ENCODE peak calls at places on chromosomes 4 and X, in eight cellular contexts. One of them, this sample, is unnamed. For H3K9me3, the result is how much of the 10 kb centered on the place peaks cover.

GRCh38 chr4:172996571-172997216 is 171.9 kb upstream of the GALNT7 start:
- DNase-seq in PC-3: peak
- DNase-seq in upper lobe of right lung: no peak
- DNase-seq in GM23248: peak
- DNase-seq in neuronal stem cell: no peak
- DNase-seq in colonic mucosa: no peak
- DNase-seq in mucosa of descending colon: no peak
- DNase-seq in heart left ventricle: no peak
- DNase-seq in this sample: no peak

GRCh38 chr4:156568041-156568440 is 403.6 kb downstream of the PDGFC start:
- DNase-seq in colonic mucosa: no peak
- DNase-seq in mucosa of descending colon: no peak
- DNase-seq in PC-3: no peak
- DNase-seq in heart left ventricle: no peak
- DNase-seq in GM23248: peak
- DNase-seq in neuronal stem cell: no peak
- DNase-seq in upper lobe of right lung: no peak
- DNase-seq in this sample: no peak

GRCh38 chr4:79211490-79211889 is 114.4 kb downstream of the NAA11 start:
- DNase-seq in mucosa of descending colon: no peak
- DNase-seq in colonic mucosa: no peak
- DNase-seq in PC-3: no peak
- DNase-seq in GM23248: no peak
- DNase-seq in heart left ventricle: no peak
- DNase-seq in upper lobe of right lung: no peak
- DNase-seq in neuronal stem cell: no peak
- DNase-seq in this sample: no peak

GRCh38 chr4:189185810-189186432 is 754.8 kb upstream of the FRG1 start:
- DNase-seq in PC-3: no peak
- DNase-seq in heart left ventricle: no peak
- DNase-seq in mucosa of descending colon: no peak
- DNase-seq in neuronal stem cell: peak
- DNase-seq in GM23248: no peak
- DNase-seq in colonic mucosa: no peak
- DNase-seq in upper lobe of right lung: no peak
- DNase-seq in this sample: no peak

GRCh38 chr4:89572224-89572858 is 264.6 kb downstream of the SNCA start:
- DNase-seq in upper lobe of right lung: no peak
- DNase-seq in mucosa of descending colon: no peak
- DNase-seq in heart left ventricle: no peak
- DNase-seq in neuronal stem cell: no peak
- DNase-seq in PC-3: no peak
- DNase-seq in GM23248: no peak
- DNase-seq in colonic mucosa: no peak
- DNase-seq in this sample: no peak

GRCh38 chr4:66340286-66340893 is 670.1 kb upstream of the EPHA5 start:
- DNase-seq in heart left ventricle: no peak
- DNase-seq in mucosa of descending colon: no peak
- DNase-seq in neuronal stem cell: no peak
- DNase-seq in upper lobe of right lung: no peak
- DNase-seq in GM23248: no peak
- DNase-seq in colonic mucosa: no peak
- DNase-seq in PC-3: no peak
- DNase-seq in this sample: no peak

GRCh38 chr4:6672131-6672530 is 21.5 kb upstream of the S100P start:
- DNase-seq in PC-3: no peak
- DNase-seq in GM23248: no peak
- DNase-seq in colonic mucosa: no peak
- DNase-seq in heart left ventricle: no peak
- DNase-seq in neuronal stem cell: no peak
- DNase-seq in mucosa of descending colon: no peak
- DNase-seq in upper lobe of right lung: peak
- DNase-seq in this sample: no peak

GRCh38 chr4:3747582-3747906 is 18.6 kb upstream of the ADRA2C start:
- DNase-seq in colonic mucosa: no peak
- DNase-seq in GM23248: peak
- DNase-seq in PC-3: no peak
- DNase-seq in upper lobe of right lung: no peak
- DNase-seq in mucosa of descending colon: no peak
- DNase-seq in neuronal stem cell: no peak
- DNase-seq in heart left ventricle: no peak
- DNase-seq in this sample: no peak

GRCh38 chr4:915595-915994 is 16.5 kb downstream of the GAK start:
- DNase-seq in heart left ventricle: no peak
- DNase-seq in PC-3: no peak
- DNase-seq in upper lobe of right lung: no peak
- DNase-seq in mucosa of descending colon: no peak
- DNase-seq in GM23248: peak
- DNase-seq in colonic mucosa: no peak
- DNase-seq in neuronal stem cell: no peak
- DNase-seq in this sample: no peak

GRCh38 chr4:914531-914930 is 17.6 kb downstream of the GAK start:
- DNase-seq in PC-3: no peak
- DNase-seq in mucosa of descending colon: peak
- DNase-seq in heart left ventricle: no peak
- DNase-seq in colonic mucosa: no peak
- DNase-seq in upper lobe of right lung: no peak
- DNase-seq in GM23248: no peak
- DNase-seq in neuronal stem cell: no peak
- DNase-seq in this sample: no peak

GRCh38 chr4:912548-913279 is 19.4 kb downstream of the GAK start:
- DNase-seq in GM23248: no peak
- DNase-seq in colonic mucosa: peak
- DNase-seq in neuronal stem cell: no peak
- DNase-seq in heart left ventricle: no peak
- DNase-seq in mucosa of descending colon: peak
- DNase-seq in upper lobe of right lung: peak
- DNase-seq in PC-3: no peak
- DNase-seq in this sample: no peak

GRCh38 chr4:913280-913618 is 18.9 kb downstream of the GAK start:
- DNase-seq in colonic mucosa: no peak
- DNase-seq in PC-3: no peak
- DNase-seq in neuronal stem cell: no peak
- DNase-seq in upper lobe of right lung: peak
- DNase-seq in GM23248: no peak
- DNase-seq in heart left ventricle: no peak
- DNase-seq in mucosa of descending colon: peak
- DNase-seq in this sample: no peak

DNA sequence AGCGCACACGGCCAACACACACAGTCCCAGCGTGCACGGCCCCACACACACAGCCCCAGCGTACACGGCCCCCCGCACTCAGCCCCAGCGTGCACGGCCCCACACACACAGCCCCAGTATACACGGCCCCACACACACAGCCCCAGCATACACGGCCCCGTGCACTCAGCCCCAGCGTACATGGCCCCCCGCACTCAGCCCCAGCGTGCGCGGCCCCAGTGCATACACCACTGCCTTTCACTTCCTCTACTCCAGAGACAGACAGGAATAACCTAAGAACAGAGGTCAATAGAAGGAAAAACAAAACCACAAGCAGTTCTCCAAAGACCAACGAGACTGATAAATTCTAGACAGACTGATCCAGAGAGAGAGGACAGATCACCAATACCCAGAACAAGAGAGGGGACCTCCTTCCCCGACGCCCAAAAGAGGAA is 17.1 kb downstream of the GAK start:
- DNase-seq in mucosa of descending colon: peak
- DNase-seq in colonic mucosa: no peak
- DNase-seq in upper lobe of right lung: peak
- DNase-seq in neuronal stem cell: no peak
- DNase-seq in GM23248: no peak
- DNase-seq in heart left ventricle: no peak
- DNase-seq in PC-3: no peak
- DNase-seq in this sample: peak
- H3K9me3 ChIP-seq in mucosa of descending colon: under half
- H3K9me3 ChIP-seq in colonic mucosa: under half
- H3K9me3 ChIP-seq in upper lobe of right lung: under half
- H3K9me3 ChIP-seq in neuronal stem cell: under half
- H3K9me3 ChIP-seq in GM23248: under half
- H3K9me3 ChIP-seq in heart left ventricle: under half
- H3K9me3 ChIP-seq in PC-3: under half
- H3K9me3 ChIP-seq in this sample: under half

DNA sequence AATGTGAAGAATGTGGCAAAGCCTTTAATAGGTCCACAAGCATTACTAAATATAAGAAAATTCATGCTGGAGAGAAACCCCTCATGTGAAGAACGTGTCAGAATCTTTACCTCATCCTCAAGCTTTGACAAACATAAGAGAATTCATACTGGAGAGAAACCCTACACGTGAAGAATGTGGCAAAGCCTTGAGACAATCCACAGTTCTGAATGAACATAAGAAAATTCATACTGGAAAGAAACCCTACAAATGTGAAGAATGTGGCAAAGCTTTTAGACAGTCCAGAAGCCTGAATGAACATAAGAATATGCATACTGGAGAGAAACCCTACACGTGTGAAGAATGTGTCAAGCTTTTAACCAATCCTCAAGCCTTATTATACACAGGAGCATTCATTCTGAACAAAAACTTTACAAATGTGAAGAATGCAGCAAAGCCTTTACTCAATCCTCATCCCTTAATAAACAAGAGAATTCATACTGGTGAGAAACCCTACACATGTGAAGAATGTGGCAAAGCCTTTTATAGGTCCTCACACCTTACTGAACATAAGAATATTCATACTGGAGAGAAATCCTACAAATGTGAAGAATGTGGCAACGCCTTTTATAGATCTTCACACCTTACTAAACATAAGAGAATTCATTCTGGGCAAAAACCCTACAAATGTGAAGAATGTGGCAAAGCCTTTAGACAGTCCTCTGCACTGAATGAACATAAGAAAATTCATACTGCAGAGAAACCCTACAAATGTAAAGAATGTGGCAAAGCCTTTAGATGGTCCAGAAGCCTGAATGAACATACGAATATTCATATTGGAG is 51.1 kb downstream of the ZNF732 start:
- DNase-seq in colonic mucosa: no peak
- DNase-seq in heart left ventricle: no peak
- DNase-seq in PC-3: no peak
- DNase-seq in upper lobe of right lung: no peak
- DNase-seq in mucosa of descending colon: no peak
- DNase-seq in neuronal stem cell: no peak
- DNase-seq in GM23248: no peak
- DNase-seq in this sample: no peak
- H3K9me3 ChIP-seq in colonic mucosa: under half
- H3K9me3 ChIP-seq in heart left ventricle: half or more
- H3K9me3 ChIP-seq in PC-3: under half
- H3K9me3 ChIP-seq in upper lobe of right lung: half or more
- H3K9me3 ChIP-seq in mucosa of descending colon: half or more
- H3K9me3 ChIP-seq in neuronal stem cell: under half
- H3K9me3 ChIP-seq in GM23248: under half
- H3K9me3 ChIP-seq in this sample: under half

GRCh38 chr4:73205482-73205881 is 53.1 kb downstream of the ANKRD17 start:
- DNase-seq in neuronal stem cell: no peak
- DNase-seq in upper lobe of right lung: no peak
- DNase-seq in mucosa of descending colon: no peak
- DNase-seq in colonic mucosa: no peak
- DNase-seq in GM23248: no peak
- DNase-seq in heart left ventricle: no peak
- DNase-seq in PC-3: no peak
- DNase-seq in this sample: no peak

GRCh38 chr4:73211968-73212367 is 46.6 kb downstream of the ANKRD17 start:
- DNase-seq in colonic mucosa: no peak
- DNase-seq in GM23248: no peak
- DNase-seq in heart left ventricle: no peak
- DNase-seq in neuronal stem cell: no peak
- DNase-seq in mucosa of descending colon: no peak
- DNase-seq in upper lobe of right lung: no peak
- DNase-seq in PC-3: no peak
- DNase-seq in this sample: no peak

GRCh38 chr4:73206236-73206635 is 52.4 kb downstream of the ANKRD17 start:
- DNase-seq in GM23248: no peak
- DNase-seq in heart left ventricle: no peak
- DNase-seq in upper lobe of right lung: no peak
- DNase-seq in neuronal stem cell: no peak
- DNase-seq in colonic mucosa: no peak
- DNase-seq in mucosa of descending colon: no peak
- DNase-seq in PC-3: no peak
- DNase-seq in this sample: no peak

GRCh38 chr4:73212982-73213730 is 45.4 kb downstream of the ANKRD17 start:
- DNase-seq in GM23248: no peak
- DNase-seq in mucosa of descending colon: no peak
- DNase-seq in PC-3: no peak
- DNase-seq in colonic mucosa: no peak
- DNase-seq in neuronal stem cell: no peak
- DNase-seq in heart left ventricle: no peak
- DNase-seq in upper lobe of right lung: no peak
- DNase-seq in this sample: no peak

DNA sequence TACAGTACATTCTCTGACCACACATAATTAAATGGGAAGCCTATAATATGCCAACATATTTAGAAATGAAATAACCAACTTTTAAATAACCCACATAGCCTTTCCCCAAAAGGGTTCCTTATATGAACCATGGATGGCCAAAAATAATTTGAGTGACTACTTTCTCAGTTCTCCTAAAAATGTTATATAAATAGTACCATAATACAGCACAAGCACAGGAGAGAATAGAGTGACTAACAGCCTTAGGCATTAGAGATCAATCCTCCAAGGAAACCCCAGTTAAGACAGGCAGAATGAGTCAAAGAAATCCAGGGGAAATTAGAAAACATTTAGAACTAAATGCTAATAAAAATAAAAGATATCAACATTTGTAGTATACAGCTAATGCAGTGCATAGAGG is 50.2 kb downstream of the ANKRD17 start:
- DNase-seq in GM23248: peak
- DNase-seq in colonic mucosa: no peak
- DNase-seq in neuronal stem cell: no peak
- DNase-seq in mucosa of descending colon: no peak
- DNase-seq in heart left ventricle: no peak
- DNase-seq in upper lobe of right lung: no peak
- DNase-seq in PC-3: peak
- DNase-seq in this sample: no peak
- H3K9me3 ChIP-seq in GM23248: under half
- H3K9me3 ChIP-seq in colonic mucosa: under half
- H3K9me3 ChIP-seq in neuronal stem cell: under half
- H3K9me3 ChIP-seq in mucosa of descending colon: under half
- H3K9me3 ChIP-seq in heart left ventricle: under half
- H3K9me3 ChIP-seq in upper lobe of right lung: under half
- H3K9me3 ChIP-seq in PC-3: under half
- H3K9me3 ChIP-seq in this sample: under half

DNA sequence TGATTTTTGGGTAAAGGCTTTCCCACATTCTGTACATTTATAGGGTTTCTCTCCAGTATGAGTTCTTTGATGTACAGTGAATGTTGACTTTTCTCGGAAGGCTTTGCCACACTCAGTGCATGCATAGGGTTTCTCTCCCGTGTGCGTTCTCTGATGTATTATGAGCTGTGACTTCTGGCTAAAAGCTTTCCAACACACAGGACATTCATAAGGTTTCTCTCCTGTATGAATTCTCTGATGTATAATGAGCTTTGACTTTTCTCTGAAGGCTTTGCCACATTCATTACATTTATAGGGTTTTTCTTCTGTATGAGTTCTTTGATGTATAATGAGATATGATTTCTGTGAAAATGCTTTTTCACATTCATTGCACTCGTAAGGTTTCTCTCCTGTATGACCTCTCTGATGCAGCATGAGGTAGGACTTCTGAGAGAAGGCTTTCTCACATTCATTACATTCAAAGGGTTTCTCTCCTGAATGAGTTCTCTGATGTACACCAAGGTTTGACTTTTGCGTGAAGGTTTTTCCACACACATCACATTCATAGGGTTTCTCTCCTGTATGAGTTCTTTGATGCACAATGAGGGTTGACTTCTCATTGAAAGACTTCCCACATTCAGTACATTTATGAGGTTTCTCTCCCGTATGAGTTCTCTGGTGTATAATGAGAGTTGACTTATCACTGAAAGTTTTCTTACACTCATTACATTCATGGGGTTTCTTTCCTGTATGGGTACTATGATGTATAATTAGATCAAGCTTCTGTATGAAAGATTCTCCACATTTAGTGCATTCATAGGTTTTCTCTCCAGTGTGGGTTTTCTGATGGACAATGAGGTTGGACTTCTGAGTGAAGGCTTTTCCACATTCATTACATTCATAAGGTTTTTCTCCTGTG is 27.3 kb downstream of the ZNF182 start:
- DNase-seq in PC-3: no peak
- DNase-seq in upper lobe of right lung: no peak
- DNase-seq in mucosa of descending colon: no peak
- DNase-seq in neuronal stem cell: no peak
- DNase-seq in heart left ventricle: no peak
- DNase-seq in GM23248: no peak
- DNase-seq in colonic mucosa: no peak
- DNase-seq in this sample: no peak
- H3K9me3 ChIP-seq in PC-3: under half
- H3K9me3 ChIP-seq in upper lobe of right lung: under half
- H3K9me3 ChIP-seq in mucosa of descending colon: under half
- H3K9me3 ChIP-seq in neuronal stem cell: under half
- H3K9me3 ChIP-seq in heart left ventricle: half or more
- H3K9me3 ChIP-seq in GM23248: under half
- H3K9me3 ChIP-seq in colonic mucosa: under half
- H3K9me3 ChIP-seq in this sample: under half